ENCODE peak calls at places on chromosomes 3 and 15, in ten cellular contexts. X is A549; O is body of pancreas; E is fibroblast of lung; D is PC-3; U is left ventricle myocardium inferior; F is mammary epithelial cell; P is CD8-positive, alpha-beta T cell; M is Peyer's patch; R is heart right ventricle. L is an unnamed sample. For H3K4me1, the result is how much of the 10 kb centered on the place peaks cover.

GRCh38 chr15:78668987-78669386 is 28.0 kb upstream of the CHRNB4 start:
- DNase-seq in R (no peak), F (no peak), E (no peak), D (no peak), U (no peak), O (no peak), M (no peak), X (no peak), P (no peak), L (no peak)

GRCh38 chr3:109924196-109924595 is 586.9 kb upstream of the DPPA4 start:
- DNase-seq in U (no peak), P (no peak), D (no peak), E (no peak), O (no peak), R (no peak), F (no peak), M (no peak), X (no peak), L (no peak)

GRCh38 chr3:124599779-124600693 is 130.2 kb upstream of the UMPS start:
- DNase-seq in X (peak), P (no peak), U (no peak), F (peak), M (peak), E (peak), R (no peak), D (peak), O (no peak), L (no peak)

GRCh38 chr3:48314542-48314941 is 18.9 kb downstream of the SPINK8 start:
- DNase-seq in E (no peak), P (no peak), M (no peak), R (no peak), O (no peak), F (no peak), X (no peak), U (no peak), D (no peak), L (no peak)

GRCh38 chr3:1272541-1273265 is 179.9 kb downstream of the CNTN6 start:
- DNase-seq in R (no peak), D (no peak), F (no peak), O (no peak), E (peak), U (no peak), X (no peak), P (no peak), M (no peak), L (no peak)

GRCh38 chr3:24781454-24781853 is 286.8 kb upstream of the THRB start:
- DNase-seq in R (no peak), M (no peak), U (no peak), X (no peak), D (no peak), E (no peak), O (no peak), F (no peak), P (no peak), L (no peak)

GRCh38 chr3:168047190-168047795 is 48.4 kb downstream of the GOLIM4 start:
- DNase-seq in D (peak), E (peak), R (no peak), P (no peak), F (peak), U (no peak), X (peak), M (no peak), O (no peak), L (no peak)

GRCh38 chr3:8540456-8540855 is 38.8 kb downstream of the LMCD1 start:
- DNase-seq in E (no peak), M (no peak), O (no peak), P (no peak), X (no peak), R (no peak), U (no peak), D (no peak), F (no peak), L (no peak)

GRCh38 chr3:115785782-115786181 is 162.5 kb downstream of the GAP43 start:
- DNase-seq in F (no peak), M (no peak), P (no peak), R (no peak), X (no peak), O (no peak), E (peak), U (no peak), D (no peak), L (no peak)

GRCh38 chr15:40974921-40975320 is 21.6 kb downstream of the CHAC1 start:
- DNase-seq in E (no peak), P (no peak), D (no peak), X (no peak), F (no peak), O (no peak), R (no peak), M (no peak), U (no peak), L (no peak)

GRCh38 chr3:81554805-81555204 is 206.6 kb downstream of the GBE1 start:
- DNase-seq in M (no peak), U (no peak), R (no peak), O (no peak), E (peak), X (no peak), P (no peak), D (no peak), F (no peak), L (peak)

GRCh38 chr15:75167588-75168076 is 34.0 kb upstream of the C15orf39 start:
- DNase-seq in F (peak), O (no peak), U (no peak), M (no peak), X (no peak), R (no peak), D (peak), E (peak), P (no peak), L (no peak)

GRCh38 chr3:175270199-175270837 is 411.2 kb downstream of the NAALADL2 start:
- DNase-seq in P (no peak), X (no peak), F (peak), U (no peak), E (peak), D (peak), R (no peak), M (no peak), O (no peak), L (no peak)

GRCh38 chr15:47514251-47514652 is 203.1 kb upstream of the SEMA6D start:
- DNase-seq in F (peak), D (peak), O (no peak), M (no peak), P (no peak), R (no peak), E (peak), X (no peak), U (no peak), L (no peak)

GRCh38 chr3:194040501-194041273 is 95.3 kb upstream of the HES1 start:
- DNase-seq in E (no peak), M (no peak), F (no peak), X (no peak), O (no peak), U (no peak), P (no peak), R (no peak), D (peak), L (no peak)

GRCh38 chr15:56869573-56869972 is 48.9 kb upstream of the TCF12 start:
- DNase-seq in D (no peak), P (no peak), E (peak), F (no peak), X (peak), M (peak), O (peak), U (peak), R (peak), L (peak)

GRCh38 chr3:70090322-70090913 is 90.9 kb downstream of the SAMMSON start:
- DNase-seq in D (peak), E (peak), F (no peak), O (no peak), X (peak), R (no peak), M (no peak), P (no peak), U (no peak), L (no peak)

GRCh38 chr3:154125378-154126030 is 4.3 kb downstream of the ARHGEF26 start:
- DNase-seq in F (no peak), U (no peak), O (no peak), M (no peak), X (peak), P (no peak), D (peak), E (no peak), R (no peak), L (no peak)

GRCh38 chr3:113758389-113759029 is 11.7 kb downstream of the ATP6V1A start:
- DNase-seq in D (no peak), O (no peak), F (peak), U (no peak), P (no peak), X (no peak), M (no peak), R (no peak), E (peak), L (no peak)

GRCh38 chr15:85582719-85583089 is 202.3 kb downstream of the AKAP13 start:
- DNase-seq in O (peak), P (peak), M (peak), F (no peak), D (no peak), X (no peak), U (peak), R (peak), E (peak), L (peak)

GRCh38 chr3:61438253-61439115 is 122.9 kb upstream of the PTPRG start:
- DNase-seq in D (no peak), X (no peak), E (no peak), P (no peak), F (no peak), O (no peak), R (no peak), M (no peak), U (no peak), L (no peak)

DNA sequence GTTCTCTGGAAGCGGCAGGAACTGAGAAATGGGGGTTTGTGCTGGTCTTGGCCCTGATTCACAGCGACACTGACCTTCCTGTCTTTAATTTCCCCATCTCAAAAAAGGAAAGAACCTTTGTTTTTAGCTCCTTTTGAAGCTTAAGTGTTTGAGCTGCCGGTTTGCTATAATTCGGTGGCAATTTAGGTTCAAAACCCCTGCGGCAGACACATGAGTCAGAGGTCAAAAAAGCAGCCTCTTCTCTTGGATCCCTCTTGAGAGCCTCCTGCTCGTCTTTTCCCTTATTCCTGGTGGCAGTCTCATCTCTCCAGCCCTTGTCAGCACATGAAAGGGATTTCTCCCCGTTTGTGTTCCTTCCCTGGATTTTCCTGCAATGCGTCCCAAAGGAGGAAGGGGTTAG is 64.5 kb downstream of the GRIP2 start:
- DNase-seq in R (no peak), X (no peak), U (no peak), M (no peak), F (no peak), O (no peak), P (no peak), E (no peak), D (no peak), L (no peak)
- H3K4me1 ChIP-seq in R (under half), X (under half), U (under half), M (under half), F (under half), O (under half), P (under half), E (under half), D (under half), L (under half)

GRCh38 chr3:169362872-169363271 is 300.6 kb downstream of the MECOM start:
- DNase-seq in O (no peak), F (no peak), E (no peak), P (no peak), X (no peak), D (peak), U (no peak), R (no peak), M (no peak), L (no peak)
- TF ChIP-seq CTCF in O (no peak), F (peak), E (peak), P (no peak), X (no peak), D (peak), U (no peak), R (no peak), M (no peak), L (no peak)

DNA sequence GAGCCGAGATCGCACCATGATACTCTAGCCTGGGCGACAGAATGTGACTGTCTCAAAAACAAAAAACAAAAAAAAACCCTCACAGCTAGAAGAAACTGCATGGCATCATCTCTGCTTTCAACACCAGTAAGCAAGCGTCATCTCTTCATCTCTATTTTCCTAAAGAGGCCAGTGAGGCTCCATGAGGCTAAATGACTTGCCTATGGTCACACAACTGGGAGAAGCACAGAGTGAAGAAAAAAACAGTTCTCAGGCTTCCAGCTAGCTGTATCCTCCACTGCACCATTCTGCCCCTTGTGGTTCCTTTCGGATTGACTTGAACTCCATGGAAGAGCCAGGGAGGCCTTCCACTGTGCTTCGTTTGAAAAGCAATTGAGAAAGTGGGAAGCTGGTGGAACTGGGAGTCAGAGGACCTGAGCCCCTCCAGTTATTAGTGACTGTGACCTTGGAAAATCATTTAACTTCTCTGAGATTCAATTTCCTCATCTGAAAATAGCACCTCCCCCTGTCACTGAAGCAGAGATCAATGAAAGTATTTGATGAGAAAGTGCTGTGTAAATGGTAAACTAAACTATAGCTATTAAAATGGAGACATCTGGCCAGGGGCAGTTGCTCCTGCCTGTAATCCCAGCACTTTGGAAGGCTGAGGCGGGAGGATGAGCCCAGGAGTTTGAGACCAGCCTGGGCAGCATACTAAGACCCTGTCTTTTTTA is 32.1 kb upstream of the DENND4A start:
- DNase-seq in M (peak), X (peak), D (peak), F (peak), P (peak), O (peak), U (no peak), R (no peak), E (peak), L (no peak)
- H3K27ac ChIP-seq in M (no peak), X (no peak), D (no peak), F (no peak), P (no peak), O (no peak), U (no peak), R (no peak), E (no peak), L (no peak)

GRCh38 chr3:20321391-20322047 is 135.5 kb upstream of the SGO1 start:
- DNase-seq in P (no peak), D (no peak), O (no peak), E (no peak), U (no peak), X (no peak), F (no peak), M (no peak), R (no peak), L (no peak)
- H3K4me1 ChIP-seq in P (under half), D (under half), O (under half), E (under half), U (under half), X (under half), F (under half), M (under half), R (under half), L (under half)

GRCh38 chr15:73755481-73755880 is 2.3 kb upstream of the INSYN1 start:
- DNase-seq in F (no peak), D (no peak), E (no peak), M (no peak), X (no peak), P (no peak), O (peak), R (no peak), U (no peak), L (no peak)

GRCh38 chr15:73756390-73756789 is 3.2 kb upstream of the INSYN1 start:
- DNase-seq in M (no peak), O (no peak), X (no peak), P (no peak), E (no peak), U (no peak), D (no peak), F (no peak), R (no peak), L (no peak)

GRCh38 chr15:73755946-73756345 is 2.8 kb upstream of the INSYN1 start:
- DNase-seq in P (no peak), M (no peak), X (no peak), D (no peak), F (no peak), R (no peak), E (no peak), U (no peak), O (no peak), L (no peak)

GRCh38 chr15:73757571-73757970 is 4.4 kb upstream of the INSYN1 start:
- DNase-seq in E (no peak), U (no peak), D (no peak), M (no peak), R (no peak), O (no peak), F (no peak), X (no peak), P (no peak), L (no peak)

GRCh38 chr15:73756947-73757513 is 3.9 kb upstream of the INSYN1 start:
- DNase-seq in R (no peak), X (no peak), P (no peak), U (no peak), O (no peak), F (no peak), D (no peak), M (no peak), E (no peak), L (no peak)
- TF ChIP-seq CTCF in R (no peak), X (no peak), P (no peak), U (no peak), O (no peak), F (no peak), D (no peak), M (no peak), E (no peak), L (no peak)

DNA sequence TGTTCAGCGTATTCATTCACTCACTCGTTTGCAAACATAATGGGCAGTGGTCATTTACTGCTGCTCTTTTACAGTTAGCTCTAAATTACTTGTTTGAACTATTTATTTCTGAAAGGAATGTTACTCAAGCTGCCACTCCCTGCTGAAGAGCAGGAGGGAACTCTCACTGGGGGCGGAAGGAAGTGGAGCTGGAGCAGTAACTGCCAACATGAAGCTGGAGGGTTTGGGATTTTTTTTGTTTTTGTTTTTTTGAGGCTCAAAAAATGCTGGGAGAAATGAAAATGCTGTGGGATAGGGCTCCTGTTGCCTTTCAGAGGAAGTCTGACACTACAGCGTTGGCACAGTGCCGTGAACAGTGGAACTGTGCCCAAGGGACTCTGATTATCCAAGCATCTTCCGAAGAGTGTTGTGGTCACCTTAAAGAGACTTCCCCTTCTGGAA is 44.1 kb downstream of the SENP2 start:
- DNase-seq in F (peak), M (peak), O (peak), P (no peak), D (peak), X (peak), U (peak), R (peak), E (peak), L (peak)
- H3K27ac ChIP-seq in F (no peak), M (peak), O (peak), P (no peak), D (peak), X (no peak), U (peak), R (peak), E (peak), L (peak)

DNA sequence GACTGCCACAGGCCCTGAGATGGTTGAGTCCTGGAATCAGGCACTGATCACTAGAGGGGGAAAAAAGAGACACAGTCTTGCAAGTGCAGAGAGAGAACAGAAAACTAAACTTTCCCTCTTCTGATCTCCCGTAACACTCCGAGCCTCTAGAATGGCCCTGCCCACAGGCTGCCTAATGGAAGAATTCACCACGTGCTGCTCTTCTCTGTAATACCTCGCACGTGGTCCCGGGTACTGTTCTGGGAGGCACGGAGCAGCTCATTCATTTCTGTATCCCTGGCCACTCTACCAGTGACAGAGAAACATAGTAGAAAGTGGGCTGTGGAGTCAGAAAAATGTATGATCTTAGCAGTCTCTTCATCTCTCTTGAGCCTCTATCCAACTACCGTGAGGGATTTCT is 30.4 kb downstream of the VGLL4 start:
- DNase-seq in D (no peak), P (no peak), O (no peak), E (no peak), X (no peak), M (no peak), F (no peak), R (no peak), U (no peak), L (no peak)
- H3K4me1 ChIP-seq in D (under half), P (under half), O (under half), E (under half), X (under half), M (half or more), F (under half), R (half or more), U (half or more), L (under half)

GRCh38 chr15:80991446-80991845 is 1.8 kb upstream of the MESD start:
- DNase-seq in O (peak), R (peak), X (no peak), E (peak), P (no peak), D (peak), U (peak), F (peak), M (peak), L (peak)
- TF ChIP-seq CTCF in O (peak), R (no peak), X (no peak), E (peak), P (no peak), D (no peak), U (peak), F (peak), M (no peak), L (no peak)

DNA sequence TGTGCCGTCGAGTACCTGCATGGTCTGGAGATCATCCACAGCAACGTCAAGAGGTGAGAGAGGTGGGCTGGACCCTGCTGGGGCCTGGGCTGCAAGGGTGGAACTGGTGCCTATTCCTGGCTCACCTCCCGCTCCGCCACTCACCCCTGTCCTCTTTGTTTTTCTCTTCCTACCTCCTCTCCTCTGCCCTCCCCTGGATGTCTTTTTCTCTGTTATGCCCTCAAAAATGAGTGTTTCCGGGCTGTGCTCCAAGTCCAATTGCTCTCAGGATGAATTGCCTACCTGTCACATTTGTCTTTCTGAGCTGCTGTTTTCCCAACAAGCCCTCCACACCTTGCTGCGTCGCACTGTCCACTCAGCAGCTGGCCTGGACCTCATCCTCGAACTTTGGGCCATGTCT is 28.5 kb upstream of the TATDN2 start:
- DNase-seq in E (no peak), D (no peak), R (no peak), M (no peak), F (no peak), U (no peak), O (peak), P (no peak), X (no peak), L (no peak)
- H3K27ac ChIP-seq in E (no peak), D (peak), R (no peak), M (peak), F (no peak), U (no peak), O (peak), P (no peak), X (no peak), L (no peak)

L was measured in heart left ventricle.